ENCODE peak calls at places on chromosomes 16 and 17, in seven cellular contexts. S is PC-3; G is CD4-positive, CD25-positive, alpha-beta regulatory T cell; D is gastrocnemius medialis; L is thyroid gland; N is CD8-positive, alpha-beta T cell; M is adipocyte. I is an unnamed sample.

GRCh38 chr16:85390511-85391174 is 222.5 kb upstream of the GSE1 start:
- DNase-seq in S (peak; percentile 92), G (no peak), D (no peak), L (peak; percentile 42), N (no peak), M (no peak), I (peak; percentile 41)

GRCh38 chr16:84247844-84248243 is 8.0 kb upstream of the KCNG4 start:
- DNase-seq in S (peak; percentile 79), G (no peak), D (no peak), L (no peak), N (no peak), M (no peak), I (no peak)

GRCh38 chr17:57487552-57487951 is 231.2 kb downstream of the MSI2 start:
- DNase-seq in S (no peak), G (no peak), D (no peak), L (no peak), N (no peak), M (no peak), I (no peak)

GRCh38 chr16:65285128-65286120 is 163.6 kb upstream of the CDH11 start:
- DNase-seq in S (peak; percentile 45), G (no peak), D (no peak), L (no peak), N (no peak), M (peak; percentile 54), I (no peak)

GRCh38 chr16:11224894-11225676 is 30.9 kb downstream of the SOCS1 start:
- DNase-seq in S (no peak), G (peak; percentile 92), D (no peak), L (peak; percentile 35), N (peak; percentile 82), M (no peak), I (no peak)

GRCh38 chr16:30557397-30557949 is 701 bp downstream of the ZNF764 start:
- DNase-seq in S (no peak), G (no peak), D (no peak), L (no peak), N (no peak), M (peak; percentile 2), I (no peak)

GRCh38 chr17:48909796-48910195 is 1.6 kb downstream of the UBE2Z start:
- DNase-seq in S (no peak), G (no peak), D (no peak), L (peak; percentile 10), N (no peak), M (peak; percentile 32), I (no peak)

GRCh38 chr17:40647549-40648325 is at the start of gene SMARCE1:
- DNase-seq in S (peak; percentile 46), G (peak; percentile 87), D (peak; percentile 19), L (peak; percentile 80), N (peak; percentile 88), M (peak; percentile 85), I (peak; percentile 68)

GRCh38 chr17:72997559-72997958 is 94.9 kb downstream of the SLC39A11 start:
- DNase-seq in S (peak; percentile 42), G (no peak), D (no peak), L (no peak), N (no peak), M (no peak), I (no peak)

GRCh38 chr17:35668807-35669206 is 62.6 kb upstream of the RASL10B start:
- DNase-seq in S (no peak), G (no peak), D (no peak), L (no peak), N (no peak), M (peak; percentile 31), I (no peak)

GRCh38 chr16:48383877-48384304 is 1.3 kb downstream of the SIAH1 start:
- DNase-seq in S (peak; percentile 37), G (peak; percentile 43), D (no peak), L (peak; percentile 32), N (no peak), M (no peak), I (peak; percentile 27)

GRCh38 chr17:42467889-42468288 is 9.2 kb downstream of the ATP6V0A1 start:
- DNase-seq in S (no peak), G (no peak), D (no peak), L (no peak), N (no peak), M (no peak), I (peak; percentile 59)

GRCh38 chr16:57736419-57737281 is 1.1 kb downstream of the KATNB1 start:
- DNase-seq in S (peak; percentile 59), G (peak; percentile 62), D (no peak), L (peak; percentile 74), N (peak; percentile 65), M (peak; percentile 73), I (peak; percentile 54)

GRCh38 chr17:14813649-14814048 is 451.5 kb downstream of the PMP22 start:
- DNase-seq in S (peak; percentile 44), G (peak; percentile 50), D (no peak), L (peak; percentile 3), N (no peak), M (no peak), I (peak; percentile 33)

GRCh38 chr16:84593825-84594724 is 23.8 kb downstream of the COTL1 start:
- DNase-seq in S (no peak), G (peak; percentile 92), D (no peak), L (peak; percentile 30), N (peak; percentile 88), M (no peak), I (peak; percentile 14)

GRCh38 chr16:56673916-56674315 is 4.3 kb downstream of the MT1H start:
- DNase-seq in S (no peak), G (peak; percentile 56), D (no peak), L (peak; percentile 64), N (no peak), M (no peak), I (peak; percentile 57)

GRCh38 chr16:19991614-19992013 is 82.1 kb downstream of the GPR139 start:
- DNase-seq in S (no peak), G (no peak), D (no peak), L (no peak), N (no peak), M (no peak), I (no peak)

GRCh38 chr16:19997734-19998133 is 76.0 kb downstream of the GPR139 start:
- DNase-seq in S (no peak), G (no peak), D (no peak), L (no peak), N (no peak), M (no peak), I (no peak)

GRCh38 chr16:19994771-19995170 is 78.9 kb downstream of the GPR139 start:
- DNase-seq in S (no peak), G (no peak), D (no peak), L (no peak), N (no peak), M (no peak), I (no peak)

GRCh38 chr16:20001856-20002707 is 71.6 kb downstream of the GPR139 start:
- DNase-seq in S (no peak), G (no peak), D (no peak), L (no peak), N (no peak), M (no peak), I (peak; percentile 7)

DNA sequence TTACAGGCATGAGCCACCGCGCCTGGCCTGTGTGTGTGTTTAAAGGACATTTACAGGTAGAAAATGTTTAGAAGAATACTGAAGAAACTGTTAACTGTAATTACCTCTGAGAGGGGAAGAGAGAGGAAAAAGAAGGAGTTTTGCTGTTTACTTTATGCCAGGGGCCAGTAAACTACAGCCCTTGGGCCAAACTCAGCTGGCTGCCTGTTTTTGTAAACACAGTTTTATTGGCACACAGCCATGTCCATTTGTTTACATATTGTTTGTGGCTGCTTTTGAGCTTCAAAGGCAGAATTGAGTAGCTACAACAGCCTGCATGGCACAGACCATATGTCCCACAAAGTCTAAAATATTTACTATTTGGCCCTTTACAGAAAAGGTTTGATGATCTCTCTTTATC is 76.4 kb downstream of the GPR139 start:
- DNase-seq in S (no peak), G (no peak), D (no peak), L (no peak), N (no peak), M (no peak), I (no peak)
- H3K4me1 ChIP-seq in S (no peaks in the 10 kb centered on the region), G (no peaks in the 10 kb centered on the region), D (no peaks in the 10 kb centered on the region), L (no peaks in the 10 kb centered on the region), N (no peaks in the 10 kb centered on the region), M (no peaks in the 10 kb centered on the region), I (peaks cover 4% of the 10 kb centered on the region)

GRCh38 chr17:59757881-59758385 is 50.5 kb downstream of the VMP1 start:
- DNase-seq in S (no peak), G (no peak), D (no peak), L (no peak), N (no peak), M (no peak), I (no peak)

GRCh38 chr17:59762826-59763374 is 55.4 kb downstream of the VMP1 start:
- DNase-seq in S (no peak), G (no peak), D (no peak), L (no peak), N (no peak), M (no peak), I (no peak)

GRCh38 chr17:59761385-59762021 is 54.0 kb downstream of the VMP1 start:
- DNase-seq in S (no peak), G (no peak), D (no peak), L (no peak), N (no peak), M (peak; percentile 73), I (no peak)

GRCh38 chr17:59762022-59762825 is 54.8 kb downstream of the VMP1 start:
- DNase-seq in S (peak; percentile 78), G (no peak), D (no peak), L (no peak), N (no peak), M (peak; percentile 77), I (no peak)

GRCh38 chr17:59760164-59760563 is 52.7 kb downstream of the VMP1 start:
- DNase-seq in S (no peak), G (no peak), D (no peak), L (no peak), N (no peak), M (no peak), I (no peak)
- H3K4me1 ChIP-seq in S (peaks cover 56% of the 10 kb centered on the region), G (peaks cover 34% of the 10 kb centered on the region), D (peaks cover 4% of the 10 kb centered on the region), L (peaks cover 25% of the 10 kb centered on the region), N (no peaks in the 10 kb centered on the region), M (peaks cover 53% of the 10 kb centered on the region), I (peaks cover 43% of the 10 kb centered on the region)

DNA sequence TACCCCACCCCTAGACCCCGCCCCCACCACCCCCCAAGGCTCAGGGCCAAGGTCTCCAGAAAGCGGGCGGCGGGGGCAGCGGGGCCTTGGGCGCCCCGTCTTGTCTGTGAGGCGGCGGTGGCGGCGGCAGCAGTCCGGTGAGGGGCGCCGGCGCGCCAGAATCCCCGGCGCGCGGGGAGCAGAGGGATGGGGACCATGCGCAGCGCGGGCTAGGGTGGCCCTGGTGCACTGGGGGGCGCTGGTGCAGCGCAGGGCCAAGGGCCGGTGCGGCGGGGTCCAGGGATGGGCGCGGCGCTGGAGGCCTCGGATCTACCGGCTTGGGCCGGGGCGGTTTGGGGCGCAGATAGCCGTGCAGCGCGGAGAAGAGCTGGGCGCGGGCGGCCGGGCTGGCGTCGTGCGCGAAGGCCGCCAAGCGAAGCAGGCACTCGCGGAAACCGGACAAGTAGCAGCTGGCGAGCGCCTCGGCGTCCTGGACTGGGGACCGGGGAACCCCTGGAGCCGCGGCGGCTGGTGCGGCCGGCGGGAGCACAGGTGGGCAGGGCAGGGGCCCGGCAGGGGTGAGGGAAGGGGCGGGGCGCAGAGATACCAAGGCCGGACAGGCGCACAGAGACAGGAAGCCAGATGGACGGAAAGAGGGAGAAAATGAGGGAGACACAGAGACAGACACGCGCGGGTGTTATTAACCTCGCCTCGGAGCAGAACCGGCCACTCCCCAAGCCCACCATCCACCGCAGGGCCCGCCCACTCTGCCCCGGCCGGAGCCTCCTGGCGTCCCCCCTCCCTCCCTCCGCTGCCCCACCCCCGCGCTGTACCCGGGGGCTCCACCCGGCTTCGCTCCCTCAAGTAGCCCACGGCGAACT is 2.1 kb downstream of the HES7 start:
- DNase-seq in S (peak; percentile 47), G (peak; percentile 37), D (no peak), L (peak; percentile 59), N (peak; percentile 66), M (peak; percentile 82), I (no peak)
- H3K4me1 ChIP-seq in S (peaks cover 15% of the 10 kb centered on the region), G (peaks cover 84% of the 10 kb centered on the region), D (peaks cover 63% of the 10 kb centered on the region), L (peaks cover 62% of the 10 kb centered on the region), N (peaks cover 63% of the 10 kb centered on the region), M (peaks cover 51% of the 10 kb centered on the region), I (peaks cover 83% of the 10 kb centered on the region)

GRCh38 chr17:82291582-82292250 is 18.2 kb upstream of the CSNK1D start:
- DNase-seq in S (no peak), G (no peak), D (no peak), L (no peak), N (no peak), M (no peak), I (no peak)
- H3K4me1 ChIP-seq in S (peaks cover 65% of the 10 kb centered on the region), G (peaks cover 14% of the 10 kb centered on the region), D (peaks cover 41% of the 10 kb centered on the region), L (peaks cover 24% of the 10 kb centered on the region), N (peaks cover 19% of the 10 kb centered on the region), M (peaks cover 21% of the 10 kb centered on the region), I (peaks cover 67% of the 10 kb centered on the region)

I was measured in body of pancreas.